ENCODE peak calls at places on chromosomes 7 and 10, in four cellular contexts. D is tibial nerve, S is cardiac muscle cell, I is prostate gland. C is an unnamed sample.

GRCh38 chr7:150955519-150956394 is 22.4 kb downstream of the KCNH2 start:
- DNase-seq in I (no peak), S (no peak), D (no peak), C (no peak)

GRCh38 chr10:102775973-102776669 is 32.4 kb downstream of the WBP1L start:
- DNase-seq in S (peak; percentile 92), I (peak; percentile 76), D (peak; percentile 68), C (no peak)

GRCh38 chr10:125054664-125055273 is 105.6 kb downstream of the CTBP2 start:
- DNase-seq in S (no peak), D (no peak), I (no peak), C (no peak)

GRCh38 chr10:87860156-87860795 is 3.1 kb downstream of the KLLN start:
- DNase-seq in I (no peak), D (no peak), S (peak; percentile 59), C (peak; percentile 68)

GRCh38 chr7:124480074-124480820 is 285.3 kb downstream of the GPR37 start:
- DNase-seq in D (no peak), I (no peak), S (no peak), C (no peak)

GRCh38 chr7:2665359-2665791 is 22.6 kb upstream of the AMZ1 start:
- DNase-seq in S (no peak), I (no peak), D (no peak), C (no peak)

GRCh38 chr10:93992400-93993030 is 1.2 kb upstream of the PLCE1 start:
- DNase-seq in D (no peak), I (no peak), S (peak; percentile 45), C (no peak)

GRCh38 chr7:4851459-4852422 is 10.1 kb downstream of the PAPOLB start:
- DNase-seq in D (no peak), I (no peak), S (no peak), C (peak; percentile 5)

GRCh38 chr7:149074116-149074885 is 16.2 kb downstream of the ZNF786 start:
- DNase-seq in D (no peak), I (no peak), S (no peak), C (peak; percentile 75)

GRCh38 chr7:140673063-140673769 is 471 bp downstream of the ADCK2 start:
- DNase-seq in I (peak; percentile 73), D (no peak), S (no peak), C (peak; percentile 56)

GRCh38 chr10:3057946-3058345 is 9.4 kb upstream of the PFKP start:
- DNase-seq in D (no peak), S (no peak), I (no peak), C (no peak)

GRCh38 chr10:94115725-94116124 is 122.0 kb downstream of the PLCE1 start:
- DNase-seq in I (no peak), S (no peak), D (no peak), C (peak; percentile 91)

GRCh38 chr7:116730097-116731018 is 58.4 kb downstream of the MET start:
- DNase-seq in I (no peak), S (no peak), D (no peak), C (no peak)

GRCh38 chr7:116483271-116483942 is 16.1 kb upstream of the CAV2 start:
- DNase-seq in D (no peak), S (no peak), I (no peak), C (no peak)

GRCh38 chr10:121288864-121289659 is 309.2 kb downstream of the FGFR2 start:
- DNase-seq in D (no peak), I (no peak), S (no peak), C (no peak)

GRCh38 chr7:120609136-120609753 is 248.7 kb downstream of the TSPAN12 start:
- DNase-seq in S (peak; percentile 30), I (no peak), D (no peak), C (no peak)

GRCh38 chr7:36203081-36203775 is 50.2 kb downstream of the EEPD1 start:
- DNase-seq in D (no peak), I (no peak), S (no peak), C (no peak)

GRCh38 chr7:111867348-111867931 is 305.1 kb upstream of the IMMP2L start:
- DNase-seq in S (peak; percentile 27), D (no peak), I (no peak), C (no peak)

GRCh38 chr7:116211913-116212596 is 1.7 kb downstream of the TES start:
- DNase-seq in D (no peak), S (peak; percentile 57), I (no peak), C (no peak)

GRCh38 chr10:76209135-76209534 is 777.7 kb downstream of the LRMDA start:
- DNase-seq in S (no peak), D (no peak), I (no peak), C (no peak)

GRCh38 chr10:124648131-124648475 is 96.1 kb downstream of the FAM53B start:
- DNase-seq in D (no peak), I (no peak), S (no peak), C (no peak)

GRCh38 chr10:8402469-8403074 is 348.1 kb downstream of the GATA3 start:
- DNase-seq in S (peak; percentile 48), I (no peak), D (no peak), C (no peak)

GRCh38 chr7:149778327-149778637 is 4.9 kb upstream of the ZNF467 start:
- DNase-seq in D (no peak), S (no peak), I (no peak), C (no peak)

GRCh38 chr10:86216886-86217285 is 149.7 kb downstream of the GRID1 start:
- DNase-seq in S (no peak), I (no peak), D (no peak), C (no peak)

GRCh38 chr10:71748671-71749191 is 24.6 kb downstream of the VSIR start:
- DNase-seq in I (no peak), S (peak; percentile 42), D (peak; percentile 49), C (no peak)

GRCh38 chr10:122490268-122490667 is 28.9 kb downstream of the HTRA1 start:
- DNase-seq in D (no peak), I (no peak), S (peak; percentile 63), C (peak; percentile 35)

GRCh38 chr10:122484276-122485060 is 23.1 kb downstream of the HTRA1 start:
- DNase-seq in I (no peak), S (no peak), D (no peak), C (no peak)

GRCh38 chr10:122485670-122486069 is 24.3 kb downstream of the HTRA1 start:
- DNase-seq in D (no peak), I (no peak), S (peak; percentile 70), C (no peak)

GRCh38 chr10:122486396-122487080 is 25.2 kb downstream of the HTRA1 start:
- DNase-seq in S (no peak), D (no peak), I (no peak), C (no peak)

DNA sequence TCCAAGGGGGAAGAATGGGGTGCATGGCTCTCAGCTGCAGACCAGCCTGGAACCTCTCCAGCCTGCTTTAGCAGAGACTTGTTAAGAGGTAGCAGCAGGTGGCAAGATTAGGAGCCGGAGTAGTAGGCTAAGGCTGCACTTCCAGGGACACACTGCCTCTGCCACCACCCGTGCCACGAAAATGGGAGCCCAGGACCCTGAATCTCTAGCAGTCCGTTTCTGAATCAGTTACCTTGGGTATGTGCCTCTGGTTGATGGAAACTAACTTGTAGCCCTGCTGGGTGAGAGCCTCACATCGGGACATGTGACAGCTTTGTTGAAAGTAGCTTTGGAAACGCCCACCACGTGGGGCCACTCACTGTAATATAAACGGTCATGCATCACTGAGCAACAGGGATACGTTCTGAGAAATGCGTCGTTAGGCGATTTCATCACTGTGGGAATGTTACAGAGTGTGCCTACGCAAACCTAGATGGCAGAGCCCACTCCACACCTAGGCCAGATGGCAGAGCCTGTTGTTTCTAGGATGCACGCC is 25.9 kb downstream of the HTRA1 start:
- DNase-seq in S (no peak), I (peak; percentile 28), D (no peak), C (no peak)
- H3K4me1 ChIP-seq in S (peaks cover 63% of the 10 kb centered on the region), I (no peaks in the 10 kb centered on the region), D (peaks cover 7% of the 10 kb centered on the region), C (peaks cover 21% of the 10 kb centered on the region)

DNA sequence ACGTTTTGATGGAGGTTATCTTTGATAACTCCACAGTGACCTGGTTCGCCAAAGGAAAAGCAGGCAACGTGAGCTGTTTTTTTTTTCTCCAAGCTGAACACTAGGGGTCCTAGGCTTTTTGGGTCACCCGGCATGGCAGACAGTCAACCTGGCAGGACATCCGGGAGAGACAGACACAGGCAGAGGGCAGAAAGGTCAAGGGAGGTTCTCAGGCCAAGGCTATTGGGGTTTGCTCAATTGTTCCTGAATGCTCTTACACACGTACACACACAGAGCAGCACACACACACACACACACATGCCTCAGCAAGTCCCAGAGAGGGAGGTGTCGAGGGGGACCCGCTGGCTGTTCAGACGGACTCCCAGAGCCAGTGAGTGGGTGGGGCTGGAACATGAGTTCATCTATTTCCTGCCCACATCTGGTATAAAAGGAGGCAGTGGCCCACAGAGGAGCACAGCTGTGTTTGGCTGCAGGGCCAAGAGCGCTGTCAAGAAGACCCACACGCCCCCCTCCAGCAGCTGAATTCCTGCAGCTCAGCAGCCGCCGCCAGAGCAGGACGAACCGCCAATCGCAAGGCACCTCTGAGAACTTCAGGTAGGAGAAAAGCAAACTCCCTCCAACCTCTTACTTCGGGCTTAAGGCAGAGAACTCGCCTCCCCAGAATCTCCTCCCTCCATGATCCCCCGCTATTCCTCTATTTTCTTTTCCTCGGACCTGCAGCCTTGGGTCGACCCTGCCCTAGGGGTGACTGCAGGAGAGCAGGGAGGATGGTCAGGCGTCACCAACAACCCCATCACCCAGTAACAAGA is at the start of gene SERPINE1:
- DNase-seq in D (peak; percentile 80), I (peak; percentile 74), S (peak; percentile 100), C (peak; percentile 99)
- TF ChIP-seq CTCF in D (peak; percentile 5), I (no peak), S (peak; percentile 30), C (peak; percentile 22)

DNA sequence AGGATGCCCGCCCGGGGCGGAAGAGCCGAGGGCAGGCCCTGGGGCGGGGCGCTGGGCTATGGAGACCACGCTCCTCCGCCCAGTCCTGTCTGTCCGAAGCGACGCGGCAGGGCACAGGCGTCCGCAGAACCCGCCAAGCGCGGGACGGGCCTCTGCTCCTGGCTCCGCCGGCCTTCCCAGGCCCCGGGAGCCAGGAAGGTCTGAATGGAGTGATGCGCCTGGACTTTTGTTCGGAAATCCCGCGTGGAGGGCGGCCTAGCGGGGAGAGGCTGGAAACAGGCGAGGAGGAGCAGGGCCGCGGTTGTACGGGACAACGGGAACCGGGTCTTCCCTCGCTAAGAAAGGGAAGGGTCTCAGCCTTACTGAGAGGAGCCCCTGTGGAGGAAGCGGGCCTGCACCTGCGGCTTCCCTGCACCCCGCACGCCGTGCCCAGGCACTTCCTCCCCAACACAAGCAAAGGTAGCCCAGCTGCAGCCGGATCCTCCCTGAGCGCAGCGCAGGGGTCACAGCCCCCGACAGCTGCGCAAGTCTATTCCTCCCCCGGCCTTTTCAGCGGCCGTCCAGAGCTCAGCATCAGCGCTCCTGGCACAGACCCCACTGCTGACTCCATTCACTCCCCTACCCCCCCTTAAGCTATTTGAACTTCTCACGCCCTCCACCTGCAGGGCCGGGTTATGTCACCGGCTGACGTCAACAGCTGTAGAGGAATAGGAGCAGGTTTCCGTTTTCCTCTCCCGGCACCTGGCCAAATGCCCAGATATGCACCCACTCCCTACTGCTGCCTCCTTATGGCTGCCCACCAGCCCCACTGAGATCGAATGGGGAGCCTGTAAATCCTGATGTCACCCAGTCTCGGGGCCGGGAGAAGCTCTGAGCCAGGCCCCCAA is 143.2 kb upstream of the RET start:
- DNase-seq in S (peak; percentile 55), I (no peak), D (peak; percentile 3), C (no peak)
- H3K4me3 ChIP-seq in S (peak overlapping the region; percentile 14), I (no peak overlapping the region), D (no peak overlapping the region), C (no peak overlapping the region)

DNA sequence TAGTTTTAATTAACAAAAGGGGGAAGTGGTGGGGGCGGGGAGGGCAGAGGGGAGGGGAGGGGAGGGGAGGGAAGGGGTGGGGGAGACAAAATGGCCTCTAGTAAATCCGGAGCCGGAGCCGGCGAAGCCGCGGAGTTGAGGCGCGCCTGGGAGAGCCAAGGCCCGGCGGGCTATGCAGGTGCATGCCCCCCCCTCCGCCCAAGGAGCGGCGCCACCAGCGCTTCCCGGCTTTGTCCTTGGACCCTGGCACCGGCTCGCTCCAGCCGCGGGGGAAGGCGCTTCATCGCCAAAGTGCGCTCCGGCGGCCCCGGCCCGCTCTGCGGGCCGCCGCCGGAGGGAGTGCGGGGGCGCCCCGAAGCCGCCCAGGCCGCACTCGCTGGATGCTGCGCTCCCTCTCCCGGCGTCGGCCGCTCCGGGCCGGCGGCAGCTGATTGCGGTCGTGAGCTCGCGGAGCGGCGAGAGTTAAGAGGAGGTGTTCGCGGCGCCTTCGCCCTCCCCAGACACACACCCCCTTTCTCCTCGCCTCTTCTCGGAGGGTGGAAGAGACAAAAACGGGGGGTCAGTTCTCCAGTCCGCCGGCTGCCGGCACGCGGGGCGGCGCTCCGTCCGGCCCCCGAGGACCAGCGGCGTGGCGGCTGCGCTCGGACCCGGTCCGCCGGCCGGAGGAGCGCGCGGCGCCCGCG is at the start of gene LRRC4:
- DNase-seq in D (no peak), S (peak; percentile 61), I (no peak), C (peak; percentile 36)
- H3K4me1 ChIP-seq in D (peaks cover 17% of the 10 kb centered on the region), S (peaks cover 20% of the 10 kb centered on the region), I (peaks cover 7% of the 10 kb centered on the region), C (peaks cover 12% of the 10 kb centered on the region)